ENCODE peak calls at places on chromosomes 7 and 10, in ten cellular contexts. P is cardiac fibroblast; S is CD8-positive, alpha-beta T cell; Y is nephron progenitor cell; C is BJ; O is brain microvascular endothelial cell; E is GM23338; F is cardiac muscle cell; Q is lung; W is osteocyte. X is an unnamed sample.

GRCh38 chr7:47739901-47740300 is 158.0 kb upstream of the TNS3 start:
- DNase-seq in P (no peak), S (no peak), Y (no peak), C (no peak), O (no peak), E (no peak), F (no peak), Q (no peak), W (peak; percentile 46), X (no peak)

GRCh38 chr10:31401287-31401686 is 82.3 kb downstream of the ZEB1 start:
- DNase-seq in P (no peak), S (no peak), Y (no peak), C (no peak), O (no peak), E (no peak), F (no peak), Q (no peak), W (no peak), X (no peak)

GRCh38 chr7:79217468-79217867 is 236.0 kb downstream of the MAGI2 start:
- DNase-seq in P (peak; percentile 18), S (no peak), Y (no peak), C (no peak), O (no peak), E (no peak), F (no peak), Q (no peak), W (no peak), X (no peak)

GRCh38 chr10:132322621-132323048 is 9.4 kb upstream of the LRRC27 start:
- DNase-seq in P (peak; percentile 68), S (no peak), Y (no peak), C (no peak), O (no peak), E (peak; percentile 28), F (peak; percentile 90), Q (no peak), W (no peak), X (no peak)

GRCh38 chr7:12389089-12389700 is 14.5 kb downstream of the VWDE start:
- DNase-seq in P (peak; percentile 80), S (no peak), Y (peak; percentile 49), C (peak; percentile 5), O (peak; percentile 68), E (peak; percentile 94), F (peak; percentile 72), Q (peak; percentile 35), W (no peak), X (no peak)

GRCh38 chr10:58358314-58358933 is 23.6 kb downstream of the UBE2D1 start:
- DNase-seq in P (no peak), S (no peak), Y (no peak), C (no peak), O (no peak), E (no peak), F (no peak), Q (no peak), W (no peak), X (no peak)

GRCh38 chr7:25549315-25549933 is 321.1 kb upstream of the NPVF start:
- DNase-seq in P (no peak), S (no peak), Y (peak; percentile 33), C (no peak), O (no peak), E (peak; percentile 7), F (no peak), Q (no peak), W (no peak), X (no peak)

GRCh38 chr7:45980973-45981372 is 59.9 kb upstream of the IGFBP3 start:
- DNase-seq in P (no peak), S (no peak), Y (no peak), C (no peak), O (no peak), E (no peak), F (no peak), Q (peak; percentile 25), W (no peak), X (no peak)

GRCh38 chr10:113618338-113618737 is 45.5 kb downstream of the NRAP start:
- DNase-seq in P (no peak), S (no peak), Y (no peak), C (no peak), O (no peak), E (no peak), F (no peak), Q (no peak), W (no peak), X (no peak)

GRCh38 chr10:113617086-113617485 is 46.8 kb downstream of the NRAP start:
- DNase-seq in P (no peak), S (no peak), Y (no peak), C (no peak), O (no peak), E (peak; percentile 69), F (no peak), Q (no peak), W (no peak), X (no peak)

GRCh38 chr10:113619401-113619800 is 44.4 kb downstream of the NRAP start:
- DNase-seq in P (no peak), S (no peak), Y (no peak), C (no peak), O (no peak), E (no peak), F (no peak), Q (no peak), W (no peak), X (no peak)

GRCh38 chr10:113614304-113614703 is 49.5 kb downstream of the NRAP start:
- DNase-seq in P (no peak), S (no peak), Y (no peak), C (no peak), O (no peak), E (peak; percentile 32), F (no peak), Q (no peak), W (no peak), X (no peak)

DNA sequence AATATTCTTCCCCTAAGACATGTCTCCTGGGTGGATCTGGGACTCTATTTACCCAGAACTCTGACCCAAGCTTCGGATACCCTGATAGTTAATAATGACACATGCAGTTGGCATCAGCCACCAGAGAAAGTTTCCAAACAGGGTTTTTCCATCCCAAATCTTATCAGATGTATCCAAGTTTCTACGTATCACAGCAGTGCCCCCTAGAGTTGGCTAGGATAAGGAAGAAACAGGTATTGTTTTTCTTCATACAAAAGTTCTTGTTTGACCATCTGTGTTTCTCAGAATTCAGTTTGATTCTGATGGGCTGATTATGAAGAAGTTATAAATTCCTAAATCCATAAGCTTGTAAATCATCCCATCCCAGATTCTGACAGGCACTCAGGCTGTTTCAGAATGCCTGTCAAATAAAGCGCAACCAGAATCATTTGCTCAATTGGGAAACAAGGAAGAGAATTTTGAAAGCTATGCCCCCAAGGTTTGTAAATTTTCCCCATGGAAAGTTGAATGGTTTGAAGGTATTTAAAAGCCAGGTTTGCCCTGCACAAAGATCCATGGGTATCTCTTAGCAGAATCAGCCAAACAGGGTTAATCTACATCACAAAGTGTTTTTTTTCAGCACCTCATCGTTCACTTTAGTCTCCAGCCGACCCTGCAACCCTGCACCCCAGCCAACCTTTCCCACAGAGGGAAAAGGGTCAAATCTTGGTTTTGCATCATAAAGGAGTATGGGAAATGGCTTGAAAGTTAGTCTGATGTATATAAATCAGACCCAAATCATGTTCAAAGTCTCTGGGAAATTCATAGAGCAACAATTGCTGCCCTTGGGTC is 47.4 kb downstream of the NRAP start:
- DNase-seq in P (peak; percentile 4), S (no peak), Y (peak; percentile 23), C (no peak), O (peak; percentile 2), E (peak; percentile 71), F (no peak), Q (no peak), W (no peak), X (no peak)
- TF ChIP-seq CTCF in P (no peak), S (no peak), Y (peak; percentile 64), C (peak; percentile 44), O (peak; percentile 47), E (peak; percentile 85), F (peak; percentile 32), Q (no peak), W (peak; percentile 43), X (no peak)

GRCh38 chr7:34425631-34426384 is 232.2 kb upstream of the NPSR1 start:
- DNase-seq in P (no peak), S (no peak), Y (no peak), C (no peak), O (no peak), E (no peak), F (peak; percentile 25), Q (no peak), W (no peak), X (no peak)

GRCh38 chr7:34425194-34425593 is 232.8 kb upstream of the NPSR1 start:
- DNase-seq in P (no peak), S (no peak), Y (no peak), C (no peak), O (no peak), E (no peak), F (no peak), Q (no peak), W (no peak), X (no peak)

GRCh38 chr7:34430456-34430855 is 227.6 kb upstream of the NPSR1 start:
- DNase-seq in P (peak; percentile 75), S (no peak), Y (no peak), C (peak; percentile 12), O (peak; percentile 52), E (peak; percentile 26), F (peak; percentile 93), Q (no peak), W (no peak), X (no peak)
- TF ChIP-seq CTCF in P (peak; percentile 69), S (no peak), Y (no peak), C (peak; percentile 65), O (peak; percentile 49), E (peak; percentile 57), F (peak; percentile 66), Q (no peak), W (peak; percentile 46), X (peak; percentile 36)

GRCh38 chr7:107381453-107381852 is 88.4 kb upstream of the GPR22 start:
- DNase-seq in P (no peak), S (no peak), Y (no peak), C (no peak), O (no peak), E (no peak), F (no peak), Q (no peak), W (no peak), X (no peak)

GRCh38 chr7:107386543-107386900 is 83.3 kb upstream of the GPR22 start:
- DNase-seq in P (no peak), S (no peak), Y (no peak), C (no peak), O (no peak), E (no peak), F (no peak), Q (no peak), W (no peak), X (no peak)

GRCh38 chr7:107383203-107383602 is 86.7 kb upstream of the GPR22 start:
- DNase-seq in P (no peak), S (no peak), Y (no peak), C (no peak), O (no peak), E (no peak), F (no peak), Q (no peak), W (no peak), X (no peak)

GRCh38 chr7:107387077-107387476 is 82.8 kb upstream of the GPR22 start:
- DNase-seq in P (peak; percentile 49), S (no peak), Y (peak; percentile 47), C (peak; percentile 32), O (peak; percentile 31), E (peak; percentile 64), F (peak; percentile 57), Q (no peak), W (no peak), X (no peak)

DNA sequence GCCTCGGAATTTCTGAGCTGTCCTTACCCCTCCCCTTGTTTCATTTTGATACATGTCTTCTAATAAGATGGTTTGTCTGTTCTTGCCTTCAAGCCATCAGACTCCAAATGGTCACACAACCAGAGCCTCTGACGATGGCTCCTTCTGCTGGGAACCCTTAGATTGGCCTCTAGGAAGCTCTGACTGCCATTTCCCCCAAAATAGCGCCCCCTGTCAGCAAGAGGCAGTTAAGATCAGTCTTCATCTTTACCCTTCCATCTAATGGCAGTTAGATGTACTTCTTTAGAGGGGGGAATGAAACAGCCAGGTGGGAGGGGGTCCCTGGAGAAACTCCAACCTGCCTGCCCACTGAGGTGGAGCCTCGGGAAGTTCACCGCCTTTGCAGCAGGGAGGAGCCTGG is 85.8 kb upstream of the GPR22 start:
- DNase-seq in P (no peak), S (no peak), Y (no peak), C (no peak), O (no peak), E (peak; percentile 28), F (no peak), Q (no peak), W (no peak), X (no peak)
- TF ChIP-seq CTCF in P (peak; percentile 7), S (no peak), Y (no peak), C (no peak), O (peak; percentile 24), E (peak; percentile 62), F (no peak), Q (no peak), W (no peak), X (no peak)

DNA sequence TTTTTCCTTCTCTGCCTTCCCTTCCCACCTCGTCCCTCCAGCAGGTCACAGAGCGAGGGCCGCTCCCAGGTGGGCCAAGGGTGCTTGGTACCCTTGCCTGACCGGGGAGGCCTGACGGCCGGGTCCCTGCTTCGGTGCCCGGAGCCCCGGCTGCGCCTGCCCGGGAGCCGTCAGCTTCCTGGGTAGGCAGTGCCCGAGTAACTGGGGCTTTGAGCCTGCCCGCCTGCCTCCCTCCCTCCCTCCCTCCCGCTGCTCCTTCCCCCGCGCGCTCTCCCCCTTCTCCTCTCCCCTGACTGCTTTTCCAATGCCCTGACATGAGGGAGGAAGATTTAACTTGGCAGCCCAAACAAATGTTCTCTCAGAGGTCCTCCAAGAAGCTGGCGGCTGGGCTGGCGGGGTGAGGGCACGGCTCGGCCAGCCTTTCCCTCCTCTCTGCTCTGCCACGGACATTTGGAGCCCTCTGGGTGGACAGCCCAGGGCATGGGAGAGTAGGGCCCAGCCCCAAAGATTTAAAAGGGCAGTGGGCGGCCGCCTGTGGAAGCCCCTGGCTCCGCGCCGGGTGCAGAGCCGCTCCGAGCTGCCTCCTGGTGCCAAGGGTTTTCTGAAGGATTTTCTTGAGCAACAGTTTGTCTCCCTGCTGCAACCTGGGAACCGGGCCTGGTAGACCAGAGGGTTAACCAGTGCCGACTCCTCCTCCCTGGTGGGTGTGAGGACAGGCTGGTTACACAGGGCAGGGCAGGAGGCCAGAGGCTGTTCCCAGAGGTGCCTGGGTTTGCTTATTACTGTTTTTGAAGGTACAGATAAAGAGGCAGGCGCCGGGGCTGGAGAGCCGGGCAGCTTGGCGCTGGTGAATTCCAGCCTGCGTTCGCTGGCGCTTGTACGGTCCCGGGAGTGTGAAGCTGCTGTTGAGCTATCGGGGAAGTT is 2.1 kb downstream of the ZMIZ1 start:
- DNase-seq in P (peak; percentile 83), S (peak; percentile 18), Y (peak; percentile 51), C (no peak), O (peak; percentile 45), E (peak; percentile 68), F (peak; percentile 97), Q (peak; percentile 96), W (peak; percentile 89), X (peak; percentile 98)
- TF ChIP-seq CTCF in P (no peak), S (no peak), Y (no peak), C (no peak), O (no peak), E (no peak), F (peak; percentile 11), Q (no peak), W (no peak), X (no peak)